ENCODE peak calls at places on chromosomes 16 and 17, in five cellular contexts. P is aorta, Q is heart right ventricle, B is tibial artery, C is suprapubic skin. G is an unnamed sample. For H3K4me1, the result is how much of the 10 kb centered on the place peaks cover.

GRCh38 chr16:71440669-71441347 is 1.0 kb downstream of the TLE7 start:
- DNase-seq in P (no peak), Q (no peak), B (no peak), C (no peak), G (no peak)

GRCh38 chr16:24135624-24136296 is 120.4 kb upstream of the CACNG3 start:
- DNase-seq in P (no peak), Q (no peak), B (no peak), C (no peak), G (no peak)

GRCh38 chr17:43578699-43579569 is 32.8 kb upstream of the ETV4 start:
- DNase-seq in P (peak), Q (no peak), B (no peak), C (no peak), G (no peak)

GRCh38 chr17:63601439-63602371 is 1.0 kb downstream of the TACO1 start:
- DNase-seq in P (no peak), Q (no peak), B (no peak), C (no peak), G (no peak)

GRCh38 chr17:75856062-75856681 is 1.0 kb upstream of the WBP2 start:
- DNase-seq in P (peak), Q (no peak), B (peak), C (no peak), G (no peak)

GRCh38 chr16:2954228-2954627 is 9.8 kb upstream of the KREMEN2 start:
- DNase-seq in P (no peak), Q (no peak), B (no peak), C (no peak), G (no peak)

GRCh38 chr16:73878616-73879015 is 418.0 kb upstream of the PSMD7 start:
- DNase-seq in P (no peak), Q (no peak), B (no peak), C (no peak), G (no peak)

GRCh38 chr16:2985457-2985856 is 5.2 kb upstream of the PKMYT1 start:
- DNase-seq in P (no peak), Q (peak), B (no peak), C (no peak), G (peak)

GRCh38 chr16:17474572-17474971 is 3.8 kb upstream of the XYLT1 start:
- DNase-seq in P (no peak), Q (no peak), B (peak), C (no peak), G (no peak)

GRCh38 chr17:22217135-22217534 is 524.8 kb downstream of the KCNJ18 start:
- DNase-seq in P (peak), Q (no peak), B (no peak), C (no peak), G (no peak)

GRCh38 chr16:25258856-25259179 is 1.2 kb upstream of the ZKSCAN2 start:
- DNase-seq in P (no peak), Q (no peak), B (no peak), C (no peak), G (no peak)

GRCh38 chr16:56609463-56609921 is 1.1 kb downstream of the MT2A start:
- DNase-seq in P (no peak), Q (no peak), B (peak), C (peak), G (no peak)

GRCh38 chr16:23527961-23528634 is 17.8 kb upstream of the GGA2 start:
- DNase-seq in P (no peak), Q (no peak), B (no peak), C (no peak), G (no peak)

GRCh38 chr17:82630212-82630611 is 18.0 kb downstream of the WDR45B start:
- DNase-seq in P (no peak), Q (no peak), B (no peak), C (no peak), G (no peak)

GRCh38 chr16:23131841-23132576 is 17.2 kb downstream of the USP31 start:
- DNase-seq in P (no peak), Q (no peak), B (no peak), C (no peak), G (no peak)

GRCh38 chr17:27349540-27350021 is 55.7 kb downstream of the WSB1 start:
- DNase-seq in P (peak), Q (no peak), B (no peak), C (no peak), G (no peak)

GRCh38 chr16:11630230-11631056 is 37.8 kb upstream of the SNN start:
- DNase-seq in P (no peak), Q (no peak), B (no peak), C (no peak), G (no peak)

GRCh38 chr16:30645727-30646126 is 5.0 kb upstream of the PRR14 start:
- DNase-seq in P (no peak), Q (no peak), B (no peak), C (no peak), G (no peak)

GRCh38 chr17:63232565-63233310 is 213.4 kb downstream of the CYB561 start:
- DNase-seq in P (peak), Q (no peak), B (no peak), C (no peak), G (no peak)

GRCh38 chr17:17325228-17325627 is 22.1 kb downstream of the NT5M start:
- DNase-seq in P (peak), Q (no peak), B (peak), C (peak), G (no peak)

DNA sequence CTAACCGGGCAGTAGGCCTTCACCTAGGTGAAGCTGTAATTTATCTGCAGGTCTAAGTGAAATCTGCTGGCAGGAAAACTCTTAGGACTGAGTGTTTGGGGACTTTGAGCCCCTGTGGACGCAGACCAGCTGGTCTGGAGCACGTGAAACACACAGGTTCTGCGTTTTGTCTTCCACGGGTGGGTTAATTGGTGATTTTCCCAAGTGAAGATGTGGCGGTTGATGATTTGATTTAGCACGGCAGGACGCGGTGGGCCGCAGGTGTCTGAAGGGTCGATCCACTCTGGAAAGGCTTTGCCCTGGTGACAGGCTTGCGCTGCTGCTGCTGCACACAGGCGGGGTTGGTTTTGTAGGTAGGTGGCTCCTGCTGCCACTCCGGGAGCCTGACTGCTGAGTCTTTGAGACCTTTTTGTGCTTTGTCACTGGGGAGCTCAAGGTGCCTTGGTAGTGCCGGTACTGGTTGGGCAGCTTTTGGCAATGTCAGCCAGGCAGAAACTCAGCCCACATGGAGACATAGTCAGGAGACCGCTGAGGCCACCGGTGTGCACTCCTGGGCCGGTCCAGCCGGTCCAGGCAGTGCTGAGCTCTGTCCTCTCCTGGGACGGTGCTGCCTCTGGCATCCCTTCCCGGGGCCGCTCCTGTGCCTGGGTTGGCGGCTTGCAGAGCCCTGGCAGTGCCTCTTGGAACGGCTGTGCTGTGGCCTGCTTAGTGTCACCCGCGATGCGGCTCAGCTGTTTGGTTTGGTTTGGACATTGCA is 2.3 kb downstream of the BAIAP2 start:
- DNase-seq in P (peak), Q (peak), B (peak), C (no peak), G (peak)
- H3K4me1 ChIP-seq in P (under half), Q (under half), B (under half), C (half or more), G (half or more)

GRCh38 chr17:61484174-61484573 is 32.0 kb downstream of the TBX4 start:
- DNase-seq in P (no peak), Q (no peak), B (no peak), C (peak), G (no peak)
- H3K4me3 ChIP-seq in P (no peak), Q (no peak), B (no peak), C (no peak), G (no peak)

DNA sequence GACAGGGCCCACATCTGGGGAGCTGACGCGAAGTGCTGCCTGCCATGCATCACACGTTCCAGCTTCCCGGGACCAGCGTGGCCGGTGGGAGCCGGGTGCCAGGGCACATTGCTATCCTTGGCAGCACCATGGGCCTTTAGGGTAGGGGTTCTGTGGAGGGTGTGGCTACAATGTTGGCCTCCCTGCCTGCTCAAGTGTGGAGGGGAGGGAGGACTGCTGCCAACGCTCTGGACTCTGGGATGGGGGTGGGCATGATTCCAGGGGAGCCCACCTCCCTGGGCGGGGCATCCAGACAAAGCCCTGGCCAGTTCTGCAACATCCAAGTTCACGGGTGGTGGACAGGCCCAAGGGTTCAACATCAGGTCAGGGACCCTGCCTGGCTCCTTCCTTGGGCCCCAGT is 13.9 kb downstream of the GRB7 start:
- DNase-seq in P (peak), Q (no peak), B (peak), C (no peak), G (no peak)
- H3K4me1 ChIP-seq in P (under half), Q (under half), B (under half), C (under half), G (under half)

GRCh38 chr16:81614654-81615359 is 164.3 kb upstream of the PLCG2 start:
- DNase-seq in P (no peak), Q (no peak), B (no peak), C (no peak), G (no peak)

GRCh38 chr16:81617021-81617346 is 162.1 kb upstream of the PLCG2 start:
- DNase-seq in P (no peak), Q (no peak), B (no peak), C (no peak), G (no peak)

GRCh38 chr16:81615833-81616232 is 163.3 kb upstream of the PLCG2 start:
- DNase-seq in P (no peak), Q (no peak), B (no peak), C (no peak), G (no peak)

GRCh38 chr16:81615411-81615810 is 163.7 kb upstream of the PLCG2 start:
- DNase-seq in P (no peak), Q (no peak), B (no peak), C (no peak), G (no peak)

GRCh38 chr16:81616321-81617020 is 162.6 kb upstream of the PLCG2 start:
- DNase-seq in P (peak), Q (peak), B (no peak), C (no peak), G (peak)
- H3K4me3 ChIP-seq in P (no peak), Q (no peak), B (no peak), C (no peak), G (no peak)

DNA sequence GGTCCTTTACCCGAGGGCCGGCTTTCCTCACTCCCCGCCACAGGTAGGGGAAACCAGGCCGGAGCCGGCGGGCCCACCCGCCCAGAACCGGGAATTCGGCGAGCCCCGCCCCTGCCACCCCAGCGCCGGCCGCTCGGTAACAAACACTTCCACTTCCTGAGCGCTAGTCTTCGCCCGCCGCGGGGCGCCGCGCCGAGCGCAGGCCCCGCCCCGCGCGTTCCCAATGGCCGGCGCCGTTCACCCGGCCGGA is 224 bp upstream of the NHERF1 start:
- DNase-seq in P (no peak), Q (no peak), B (no peak), C (no peak), G (no peak)
- H3K4me1 ChIP-seq in P (under half), Q (under half), B (under half), C (half or more), G (half or more)

GRCh38 chr17:39152134-39152884 is 872 bp upstream of the PLXDC1 start:
- DNase-seq in P (no peak), Q (peak), B (no peak), C (no peak), G (peak)

GRCh38 chr17:39150104-39150634 is 1.3 kb downstream of the PLXDC1 start:
- DNase-seq in P (no peak), Q (no peak), B (no peak), C (no peak), G (no peak)

GRCh38 chr17:39150795-39151679 is at the start of gene PLXDC1:
- DNase-seq in P (no peak), Q (peak), B (no peak), C (no peak), G (no peak)

GRCh38 chr17:39153541-39154111 is 2.2 kb upstream of the PLXDC1 start:
- DNase-seq in P (peak), Q (peak), B (peak), C (peak), G (peak)

GRCh38 chr17:39151680-39152058 is 232 bp upstream of the PLXDC1 start:
- DNase-seq in P (no peak), Q (peak), B (no peak), C (no peak), G (no peak)
- H3K4me3 ChIP-seq in P (no peak), Q (peak), B (peak), C (peak), G (peak)

DNA sequence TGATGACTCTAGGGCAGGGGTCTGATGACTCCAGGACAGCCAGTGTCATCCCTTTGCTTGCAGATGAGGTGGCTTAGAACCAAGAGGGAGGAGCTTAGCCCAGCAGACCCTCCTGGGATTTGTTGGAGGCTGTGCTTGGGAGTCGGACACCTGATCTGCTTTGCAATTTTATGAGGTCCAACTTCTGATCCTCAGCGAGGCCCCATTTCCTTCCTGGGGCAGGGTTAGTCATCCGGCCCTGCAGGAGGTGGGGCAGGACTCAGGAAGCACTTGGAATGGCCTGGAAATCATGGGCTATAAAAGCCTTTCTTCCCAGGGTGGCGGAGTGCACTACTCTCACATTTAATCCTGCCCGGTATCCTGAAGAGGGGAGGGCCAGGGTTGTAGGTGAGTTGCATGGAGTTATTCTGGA is 168.5 kb downstream of the MSI2 start:
- DNase-seq in P (no peak), Q (no peak), B (no peak), C (no peak), G (no peak)
- H3K4me1 ChIP-seq in P (under half), Q (under half), B (under half), C (under half), G (under half)

GRCh38 chr16:85328665-85329058 is 216.4 kb upstream of the CIBAR2 start:
- DNase-seq in P (no peak), Q (no peak), B (no peak), C (no peak), G (no peak)

GRCh38 chr16:85329059-85329812 is 217.0 kb upstream of the CIBAR2 start:
- DNase-seq in P (no peak), Q (no peak), B (no peak), C (no peak), G (no peak)

GRCh38 chr16:85326113-85326793 is 214.0 kb upstream of the CIBAR2 start:
- DNase-seq in P (no peak), Q (no peak), B (no peak), C (no peak), G (no peak)

GRCh38 chr16:85326794-85327181 is 214.5 kb upstream of the CIBAR2 start:
- DNase-seq in P (no peak), Q (no peak), B (no peak), C (no peak), G (no peak)

GRCh38 chr16:85327731-85328664 is 215.7 kb upstream of the CIBAR2 start:
- DNase-seq in P (no peak), Q (no peak), B (no peak), C (no peak), G (no peak)
- H3K4me3 ChIP-seq in P (no peak), Q (no peak), B (no peak), C (no peak), G (no peak)